ENCODE peak calls at places on chromosomes 7 and 10, in seven cellular contexts. R is left ventricle myocardium inferior; K is PC-9; T is A549; O is fibroblast of lung; V is CD8-positive, alpha-beta T cell; G is kidney. Q is an unnamed sample.
A peak's percentile ranks its signal among the peaks of the same experiment; 100 is the strongest.

GRCh38 chr7:140446467-140446866 is 32.8 kb downstream of the MKRN1 start:
- DNase-seq in G (no peak), O (no peak), T (no peak), K (no peak), V (no peak), R (no peak), Q (no peak)

GRCh38 chr7:151431281-151431767 is 8.6 kb downstream of the CRYGN start:
- DNase-seq in K (no peak), R (no peak), T (no peak), O (no peak), G (no peak), V (no peak), Q (no peak)

GRCh38 chr7:11343818-11344413 is 370.2 kb downstream of the PHF14 start:
- DNase-seq in G (no peak), R (no peak), O (peak; percentile 30), T (peak; percentile 43), K (no peak), V (no peak), Q (no peak)

GRCh38 chr7:131546583-131547111 is 9.8 kb downstream of the PODXL start:
- DNase-seq in G (peak; percentile 68), T (peak; percentile 72), V (peak; percentile 47), O (no peak), R (no peak), K (peak; percentile 48), Q (no peak)

GRCh38 chr7:9718071-9718470 is 1255.6 kb upstream of the PHF14 start:
- DNase-seq in G (no peak), O (peak; percentile 48), R (no peak), V (no peak), K (no peak), T (no peak), Q (no peak)

GRCh38 chr7:93620057-93620456 is 45.5 kb upstream of the CALCR start:
- DNase-seq in R (no peak), V (no peak), O (no peak), G (no peak), K (no peak), T (no peak), Q (no peak)

GRCh38 chr7:4531236-4531635 is 150.9 kb upstream of the FOXK1 start:
- DNase-seq in V (no peak), O (no peak), T (no peak), G (no peak), K (no peak), R (no peak), Q (no peak)

GRCh38 chr7:12721286-12721830 is 33.9 kb downstream of the ARL4A start:
- DNase-seq in T (no peak), V (no peak), R (no peak), O (no peak), K (no peak), G (no peak), Q (no peak)

GRCh38 chr10:63553473-63553872 is 32.3 kb downstream of the REEP3 start:
- DNase-seq in G (no peak), R (no peak), O (no peak), V (no peak), K (no peak), T (no peak), Q (no peak)

GRCh38 chr10:62250594-62251198 is 17.9 kb downstream of the RTKN2 start:
- DNase-seq in K (peak; percentile 83), V (no peak), R (no peak), T (peak; percentile 49), O (peak; percentile 91), G (no peak), Q (no peak)

GRCh38 chr10:62095341-62096071 is 173.1 kb downstream of the RTKN2 start:
- DNase-seq in R (no peak), G (no peak), T (peak; percentile 66), V (no peak), K (peak; percentile 56), O (peak; percentile 81), Q (no peak)

GRCh38 chr7:129773871-129774270 is 162.4 kb downstream of the NRF1 start:
- DNase-seq in G (peak; percentile 13), R (no peak), K (peak; percentile 35), V (no peak), T (no peak), O (no peak), Q (no peak)

GRCh38 chr10:27744478-27745379 is 890 bp downstream of the MKX start:
- DNase-seq in K (no peak), R (peak; percentile 15), G (peak; percentile 66), O (peak; percentile 53), V (peak; percentile 25), T (peak; percentile 33), Q (peak; percentile 33)

GRCh38 chr10:91975438-91975837 is 51.9 kb downstream of the BTAF1 start:
- DNase-seq in O (no peak), R (no peak), K (no peak), T (no peak), G (no peak), V (no peak), Q (no peak)

GRCh38 chr7:128781851-128782250 is 6.3 kb upstream of the OPN1SW start:
- DNase-seq in O (no peak), V (no peak), G (no peak), T (no peak), R (no peak), K (no peak), Q (no peak)

GRCh38 chr7:104453190-104453589 is 124.8 kb downstream of the LHFPL3 start:
- DNase-seq in V (no peak), K (no peak), T (no peak), G (no peak), O (no peak), R (no peak), Q (no peak)

GRCh38 chr10:96789571-96790108 is 42.5 kb upstream of the LCOR start:
- DNase-seq in R (no peak), K (no peak), O (no peak), G (no peak), V (no peak), T (no peak), Q (no peak)

GRCh38 chr7:20783716-20784310 is 2.9 kb downstream of the SP8 start:
- DNase-seq in G (no peak), V (no peak), K (no peak), R (no peak), O (no peak), T (no peak), Q (no peak)

GRCh38 chr7:128362670-128363069 is 1.2 kb upstream of the PRRT4 start:
- DNase-seq in T (no peak), O (peak; percentile 70), R (no peak), K (no peak), V (no peak), G (no peak), Q (no peak)

GRCh38 chr7:5679741-5680473 is 101.6 kb downstream of the RNF216 start:
- DNase-seq in V (no peak), R (peak; percentile 52), O (peak; percentile 18), K (no peak), T (no peak), G (peak; percentile 80), Q (peak; percentile 53)

GRCh38 chr7:5681423-5681822 is 100.0 kb downstream of the RNF216 start:
- DNase-seq in V (no peak), G (no peak), K (no peak), T (no peak), R (no peak), O (peak; percentile 19), Q (no peak)

GRCh38 chr7:5682889-5683670 is 98.4 kb downstream of the RNF216 start:
- DNase-seq in O (no peak), K (no peak), T (no peak), G (no peak), R (no peak), V (peak; percentile 34), Q (no peak)

GRCh38 chr7:5679047-5679740 is 102.3 kb downstream of the RNF216 start:
- DNase-seq in K (no peak), T (no peak), R (no peak), O (peak; percentile 6), G (no peak), V (no peak), Q (no peak)

GRCh38 chr7:5681979-5682546 is 99.4 kb downstream of the RNF216 start:
- DNase-seq in G (no peak), V (no peak), R (no peak), K (no peak), T (no peak), O (no peak), Q (no peak)
- H3K4me1 ChIP-seq in G (peaks cover 17% of the 10 kb centered on the region), V (peaks cover 74% of the 10 kb centered on the region), R (peaks cover 71% of the 10 kb centered on the region), K (no peaks in the 10 kb centered on the region), T (peaks cover 22% of the 10 kb centered on the region), O (peaks cover 6% of the 10 kb centered on the region), Q (peaks cover 50% of the 10 kb centered on the region)

GRCh38 chr7:124031919-124032318 is 948 bp downstream of the TMEM229A start:
- DNase-seq in R (no peak), V (no peak), T (no peak), K (no peak), O (no peak), G (peak; percentile 37), Q (no peak)
- H3K4me1 ChIP-seq in R (peaks cover 21% of the 10 kb centered on the region), V (peaks cover 3% of the 10 kb centered on the region), T (peaks cover 8% of the 10 kb centered on the region), K (no peaks in the 10 kb centered on the region), O (no peaks in the 10 kb centered on the region), G (peaks cover 5% of the 10 kb centered on the region), Q (peaks cover 10% of the 10 kb centered on the region)

GRCh38 chr7:135210818-135211178 is 528 bp downstream of the WDR91 start:
- DNase-seq in V (no peak), O (peak; percentile 30), T (no peak), K (no peak), R (no peak), G (no peak), Q (no peak)
- H3K4me1 ChIP-seq in V (peaks cover 12% of the 10 kb centered on the region), O (peaks cover 3% of the 10 kb centered on the region), T (peaks cover 10% of the 10 kb centered on the region), K (no peaks in the 10 kb centered on the region), R (peaks cover 28% of the 10 kb centered on the region), G (peaks cover 15% of the 10 kb centered on the region), Q (no peaks in the 10 kb centered on the region)

GRCh38 chr10:133280391-133281059 is 3.9 kb upstream of the ADAM8 start:
- DNase-seq in R (no peak), T (no peak), K (no peak), G (no peak), O (no peak), V (no peak), Q (no peak)

GRCh38 chr10:133277993-133278576 is 1.4 kb upstream of the ADAM8 start:
- DNase-seq in R (no peak), V (no peak), T (no peak), K (peak; percentile 64), G (no peak), O (no peak), Q (no peak)

GRCh38 chr10:133279961-133280283 is 3.3 kb upstream of the ADAM8 start:
- DNase-seq in K (no peak), O (no peak), R (no peak), T (no peak), G (no peak), V (no peak), Q (no peak)

GRCh38 chr10:133278577-133279265 is 2.1 kb upstream of the ADAM8 start:
- DNase-seq in V (peak; percentile 77), O (peak; percentile 81), R (peak; percentile 56), T (no peak), G (no peak), K (peak; percentile 88), Q (peak; percentile 75)

DNA sequence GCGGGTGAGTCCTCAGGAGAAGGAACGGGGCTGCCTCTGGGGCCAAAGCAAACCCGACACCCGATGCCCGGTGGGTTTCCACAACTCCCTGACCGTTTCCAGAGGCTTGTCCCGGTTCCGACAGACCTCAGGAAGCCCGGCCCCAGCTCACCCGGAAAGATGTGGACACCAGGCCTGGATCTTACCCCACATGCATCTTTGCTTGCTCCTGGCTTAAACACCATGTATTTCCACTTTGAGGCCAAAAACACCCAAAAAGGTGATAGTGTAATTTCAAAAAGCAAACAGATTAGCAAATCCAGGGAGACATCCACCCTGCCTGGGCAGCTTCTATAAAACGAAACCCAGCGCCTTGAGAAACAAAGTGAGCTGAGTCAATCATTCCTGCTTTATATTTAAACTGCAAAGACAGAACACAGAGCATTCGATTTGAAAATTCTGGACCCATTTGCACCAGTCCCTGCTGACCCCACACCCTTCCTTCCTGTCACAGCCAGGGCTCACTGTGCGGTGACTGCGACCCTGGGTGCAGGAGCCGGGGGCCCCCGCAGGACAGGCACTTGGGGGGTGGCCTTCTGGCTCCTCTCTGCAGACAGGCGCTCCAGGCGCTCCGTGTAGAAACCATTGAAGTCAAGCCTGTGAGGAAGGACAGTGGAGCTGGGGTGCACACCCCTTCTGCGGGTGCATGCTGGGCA is 2.7 kb upstream of the ADAM8 start:
- DNase-seq in T (no peak), V (no peak), O (no peak), G (no peak), K (no peak), R (no peak), Q (no peak)
- H3K4me1 ChIP-seq in T (peaks cover 4% of the 10 kb centered on the region), V (peaks cover 49% of the 10 kb centered on the region), O (peaks cover 6% of the 10 kb centered on the region), G (no peaks in the 10 kb centered on the region), K (peaks cover 49% of the 10 kb centered on the region), R (peaks cover 14% of the 10 kb centered on the region), Q (peaks cover 13% of the 10 kb centered on the region)